ENCODE peak calls at places on chromosome 17, in four cellular contexts. V is transverse colon, S is cardiac muscle cell, W is cardiac fibroblast. Q is an unnamed sample.

GRCh38 chr17:75331671-75332070 is 42.4 kb upstream of the SLC25A19 start:
- DNase-seq in V (peak; percentile 37), S (no peak), W (no peak), Q (no peak)

GRCh38 chr17:41377546-41377945 is 4.6 kb downstream of the KRT34 start:
- DNase-seq in V (no peak), S (no peak), W (no peak), Q (no peak)

GRCh38 chr17:72614871-72615626 is 477.4 kb downstream of the SLC39A11 start:
- DNase-seq in V (peak; percentile 75), S (peak; percentile 15), W (peak; percentile 49), Q (no peak)

GRCh38 chr17:56966277-56966676 is 5.4 kb upstream of the COIL start:
- DNase-seq in V (no peak), S (no peak), W (no peak), Q (no peak)

GRCh38 chr17:72677714-72678390 is 414.6 kb downstream of the SLC39A11 start:
- DNase-seq in V (no peak), S (no peak), W (no peak), Q (peak; percentile 95)

GRCh38 chr17:8121531-8122390 is 2.1 kb downstream of the HES7 start:
- DNase-seq in V (peak; percentile 67), S (peak; percentile 93), W (peak; percentile 61), Q (no peak)

GRCh38 chr17:301681-302299 is 50.8 kb downstream of the RPH3AL start:
- DNase-seq in V (peak; percentile 48), S (no peak), W (peak; percentile 40), Q (no peak)

GRCh38 chr17:7853693-7854043 is 1.2 kb upstream of the TMEM88 start:
- DNase-seq in V (no peak), S (no peak), W (no peak), Q (no peak)

GRCh38 chr17:69669441-69670178 is 255.1 kb downstream of the MAP2K6 start:
- DNase-seq in V (no peak), S (no peak), W (no peak), Q (no peak)

DNA sequence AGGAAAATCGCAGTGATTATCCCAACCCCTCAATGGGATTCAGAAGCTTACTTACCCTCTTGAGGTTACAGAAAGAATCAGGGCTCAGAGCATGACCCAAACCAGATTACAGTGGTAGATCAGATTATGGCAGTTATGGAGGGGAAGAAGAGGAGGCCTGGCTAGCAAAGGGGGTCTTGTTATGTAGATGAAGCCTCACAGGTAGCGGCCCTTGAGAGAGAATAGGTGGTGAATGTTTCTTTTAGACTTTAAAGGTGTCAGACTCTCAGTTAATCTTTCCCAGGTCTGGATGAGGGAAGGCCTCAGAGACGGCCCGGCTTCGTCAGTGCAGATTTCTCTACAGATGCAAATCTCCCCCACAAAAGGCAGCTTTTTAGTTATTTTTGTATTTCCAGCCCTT is 15.6 kb downstream of the RNF112 start:
- DNase-seq in V (no peak), S (no peak), W (no peak), Q (no peak)
- TF ChIP-seq CTCF in V (no peak), S (no peak), W (no peak), Q (no peak)

DNA sequence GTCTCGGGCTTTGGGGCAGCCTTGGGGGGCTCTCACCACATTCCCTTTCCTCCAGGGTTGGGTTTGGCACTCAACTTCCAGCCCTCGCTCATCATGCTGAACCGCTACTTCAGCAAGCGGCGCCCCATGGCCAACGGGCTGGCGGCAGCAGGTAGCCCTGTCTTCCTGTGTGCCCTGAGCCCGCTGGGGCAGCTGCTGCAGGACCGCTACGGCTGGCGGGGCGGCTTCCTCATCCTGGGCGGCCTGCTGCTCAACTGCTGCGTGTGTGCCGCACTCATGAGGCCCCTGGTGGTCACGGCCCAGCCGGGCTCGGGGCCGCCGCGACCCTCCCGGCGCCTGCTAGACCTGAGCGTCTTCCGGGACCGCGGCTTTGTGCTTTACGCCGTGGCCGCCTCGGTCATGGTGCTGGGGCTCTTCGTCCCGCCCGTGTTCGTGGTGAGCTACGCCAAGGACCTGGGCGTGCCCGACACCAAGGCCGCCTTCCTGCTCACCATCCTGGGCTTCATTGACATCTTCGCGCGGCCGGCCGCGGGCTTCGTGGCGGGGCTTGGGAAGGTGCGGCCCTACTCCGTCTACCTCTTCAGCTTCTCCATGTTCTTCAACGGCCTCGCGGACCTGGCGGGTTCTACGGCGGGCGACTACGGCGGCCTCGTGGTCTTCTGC is 8.4 kb downstream of the SLC16A3 start:
- DNase-seq in V (no peak), S (no peak), W (no peak), Q (no peak)
- H3K4me3 ChIP-seq in V (no peak overlapping the region), S (no peak overlapping the region), W (no peak overlapping the region), Q (no peak overlapping the region)

GRCh38 chr17:38815576-38816193 is 9.4 kb downstream of the CWC25 start:
- DNase-seq in V (no peak), S (no peak), W (peak; percentile 41), Q (no peak)
- TF ChIP-seq CTCF in V (no peak), S (peak; percentile 41), W (peak; percentile 52), Q (peak; percentile 20)

GRCh38 chr17:38996660-38997337 is 29.6 kb upstream of the FBXO47 start:
- DNase-seq in V (no peak), S (no peak), W (no peak), Q (no peak)

GRCh38 chr17:39001703-39002637 is 34.8 kb upstream of the FBXO47 start:
- DNase-seq in V (peak; percentile 52), S (no peak), W (peak; percentile 94), Q (no peak)

GRCh38 chr17:39002991-39003715 is 36.0 kb upstream of the FBXO47 start:
- DNase-seq in V (peak; percentile 62), S (no peak), W (peak; percentile 85), Q (no peak)

DNA sequence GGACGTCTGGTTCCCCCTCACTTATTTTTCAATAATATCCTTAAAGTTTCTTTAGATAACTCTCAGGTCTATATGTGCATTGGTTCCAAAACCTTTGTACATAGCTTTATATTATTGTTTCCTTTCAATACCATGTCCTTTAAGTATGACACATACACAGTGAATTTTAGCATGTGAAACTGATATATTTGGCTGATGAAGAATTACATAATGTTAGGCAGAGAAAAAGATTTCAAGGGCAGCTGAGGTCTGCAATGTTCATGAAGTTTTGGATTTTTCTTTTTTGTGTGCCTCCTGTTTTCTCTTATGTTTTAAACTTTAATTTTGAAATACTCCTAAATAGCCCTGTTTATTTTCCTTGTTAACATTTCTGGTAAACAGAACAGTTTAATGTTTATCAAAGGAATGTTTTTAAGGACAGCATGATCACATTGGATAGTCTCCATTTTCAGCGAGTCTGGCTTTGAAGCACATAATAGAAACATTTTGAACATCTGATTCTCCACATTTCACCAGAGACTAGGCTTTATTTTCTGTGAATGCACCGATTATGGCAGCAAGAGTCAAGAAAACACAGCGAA is 32.9 kb upstream of the FBXO47 start:
- DNase-seq in V (no peak), S (no peak), W (no peak), Q (no peak)
- H3K4me3 ChIP-seq in V (no peak overlapping the region), S (no peak overlapping the region), W (no peak overlapping the region), Q (no peak overlapping the region)

Q was measured in AG04449.